ENCODE peak calls at places on chromosomes 7 and 10, in four cellular contexts. M is astrocyte of the spinal cord, F is bronchial epithelial cell, J is heart left ventricle. U is an unnamed sample.

GRCh38 chr7:151167197-151167911 is at the start of gene GBX1:
- DNase-seq in F (no peak), J (no peak), M (no peak), U (no peak)

GRCh38 chr7:100582041-100582579 is 3.8 kb downstream of the LRCH4 start:
- DNase-seq in M (no peak), F (no peak), J (peak; percentile 56), U (no peak)

GRCh38 chr7:138943061-138943460 is 38.1 kb downstream of the KIAA1549 start:
- DNase-seq in F (no peak), M (no peak), J (no peak), U (no peak)

GRCh38 chr7:99079104-99079503 is 64.8 kb downstream of the SMURF1 start:
- DNase-seq in M (no peak), F (no peak), J (no peak), U (no peak)

GRCh38 chr7:78530351-78530750 is 731.8 kb downstream of the PHTF2 start:
- DNase-seq in M (peak; percentile 57), J (no peak), F (peak; percentile 68), U (peak; percentile 79)

GRCh38 chr10:22978287-22978686 is 50.4 kb downstream of the ARMC3 start:
- DNase-seq in M (peak; percentile 37), J (no peak), F (no peak), U (no peak)

GRCh38 chr7:13235961-13236360 is 548.5 kb downstream of the ARL4A start:
- DNase-seq in M (no peak), F (no peak), J (no peak), U (peak; percentile 7)

GRCh38 chr10:45378866-45379265 is 4.8 kb downstream of the ALOX5 start:
- DNase-seq in F (no peak), M (no peak), J (no peak), U (no peak)

GRCh38 chr10:17216217-17216900 is 11.7 kb upstream of the VIM start:
- DNase-seq in J (no peak), M (peak; percentile 99), F (peak; percentile 99), U (peak; percentile 98)

GRCh38 chr7:31122649-31123058 is 70.5 kb downstream of the ADCYAP1R1 start:
- DNase-seq in J (no peak), F (peak; percentile 83), M (peak; percentile 85), U (peak; percentile 95)

GRCh38 chr7:102106625-102107024 is 180.0 kb upstream of the SH2B2 start:
- DNase-seq in F (no peak), M (no peak), J (no peak), U (no peak)

GRCh38 chr10:110430369-110431273 is 67.1 kb upstream of the DUSP5 start:
- DNase-seq in F (no peak), M (no peak), J (no peak), U (peak; percentile 44)

GRCh38 chr7:39746162-39746782 is 122.9 kb downstream of the RALA start:
- DNase-seq in M (peak; percentile 80), J (peak; percentile 78), F (peak; percentile 66), U (peak; percentile 86)

GRCh38 chr7:37916673-37917660 is at the start of gene SFRP4:
- DNase-seq in M (peak; percentile 88), J (peak; percentile 76), F (peak; percentile 38), U (peak; percentile 74)

GRCh38 chr7:159102681-159103381 is 41.8 kb downstream of the VIPR2 start:
- DNase-seq in F (no peak), J (no peak), M (no peak), U (no peak)

GRCh38 chr10:118568327-118568848 is 27.1 kb downstream of the PRLHR start:
- DNase-seq in J (no peak), M (peak; percentile 60), F (peak; percentile 49), U (peak; percentile 80)

GRCh38 chr7:108454674-108455523 is 1.3 kb downstream of the NRCAM start:
- DNase-seq in M (peak; percentile 38), J (peak; percentile 46), F (no peak), U (peak; percentile 63)

GRCh38 chr10:6115824-6116350 is 27.1 kb downstream of the RBM17 start:
- DNase-seq in M (no peak), J (no peak), F (no peak), U (no peak)

GRCh38 chr7:121303422-121304171 is 25.2 kb upstream of the WNT16 start:
- DNase-seq in M (no peak), F (no peak), J (no peak), U (no peak)

GRCh38 chr7:94368371-94368791 is 26.3 kb upstream of the COL1A2 start:
- DNase-seq in F (peak; percentile 21), J (no peak), M (peak; percentile 95), U (peak; percentile 94)

GRCh38 chr10:29915116-29915785 is 144.1 kb downstream of the JCAD start:
- DNase-seq in F (no peak), J (no peak), M (peak; percentile 32), U (no peak)

GRCh38 chr7:122166708-122167107 is 22.7 kb upstream of the AASS start:
- DNase-seq in F (peak; percentile 68), M (peak; percentile 58), J (no peak), U (peak; percentile 82)

GRCh38 chr10:119517235-119518141 is 25.0 kb downstream of the RGS10 start:
- DNase-seq in M (peak; percentile 34), F (no peak), J (no peak), U (peak; percentile 30)

GRCh38 chr10:15121707-15122106 is 24.6 kb downstream of the RPP38 start:
- DNase-seq in F (peak; percentile 16), J (no peak), M (no peak), U (peak; percentile 31)

GRCh38 chr10:18793951-18794350 is 134.7 kb downstream of the ARL5B start:
- DNase-seq in J (no peak), F (peak; percentile 30), M (peak; percentile 16), U (peak; percentile 67)

GRCh38 chr10:95289921-95290421 is 832 bp downstream of the PDLIM1 start:
- DNase-seq in J (no peak), F (no peak), M (no peak), U (no peak)

GRCh38 chr10:95290446-95290800 is 380 bp downstream of the PDLIM1 start:
- DNase-seq in J (no peak), M (no peak), F (no peak), U (no peak)

GRCh38 chr10:95288273-95288672 is 2.5 kb downstream of the PDLIM1 start:
- DNase-seq in M (no peak), F (no peak), J (no peak), U (no peak)

GRCh38 chr10:95290801-95291633 is at the start of gene PDLIM1:
- DNase-seq in M (peak; percentile 57), J (peak; percentile 88), F (no peak), U (peak; percentile 74)

GRCh38 chr10:95289003-95289920 is 1.5 kb downstream of the PDLIM1 start:
- DNase-seq in M (no peak), F (no peak), J (no peak), U (no peak)
- TF ChIP-seq CTCF in M (peak; percentile 16), F (peak; percentile 23), J (peak; percentile 34), U (peak; percentile 31)

DNA sequence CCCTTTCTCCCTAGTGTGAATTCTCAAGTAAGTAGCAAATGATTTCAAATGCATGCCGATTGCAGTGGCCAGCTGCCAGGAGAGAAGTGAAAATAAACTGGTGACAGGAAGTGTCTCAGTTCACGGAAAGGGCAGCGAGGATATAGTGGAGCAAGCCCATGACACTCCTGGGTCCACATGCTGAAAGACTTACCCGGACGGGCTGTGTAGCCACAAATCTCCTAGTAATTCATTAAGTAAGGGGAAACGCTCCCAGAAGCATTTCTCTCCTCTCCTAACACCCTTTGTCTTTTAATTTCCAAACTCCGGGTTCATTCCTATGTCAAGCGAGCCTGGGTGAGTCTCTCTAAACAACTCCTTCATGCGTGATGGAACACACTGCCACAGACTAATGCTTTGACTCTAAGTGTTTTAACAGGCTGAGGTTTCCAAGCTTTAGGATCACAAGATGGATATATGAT is 125.6 kb downstream of the CYP26A1 start:
- DNase-seq in J (peak; percentile 75), M (peak; percentile 76), F (peak; percentile 29), U (peak; percentile 64)
- H3K4me3 ChIP-seq in J (peak overlapping the region; percentile 33), M (peak overlapping the region; percentile 27), F (no peak overlapping the region), U (peak overlapping the region; percentile 30)

GRCh38 chr7:49635800-49636199 is 137.6 kb upstream of the VWC2 start:
- DNase-seq in J (no peak), F (peak; percentile 1), M (no peak), U (no peak)
- TF ChIP-seq CTCF in J (peak; percentile 25), F (no peak), M (no peak), U (no peak)

GRCh38 chr7:17659126-17659525 is 281.2 kb downstream of the SNX13 start:
- DNase-seq in J (no peak), F (no peak), M (no peak), U (no peak)
- H3K4me3 ChIP-seq in J (no peak overlapping the region), F (no peak overlapping the region), M (no peak overlapping the region), U (no peak overlapping the region)

GRCh38 chr10:100934084-100934659 is 21.4 kb downstream of the SLF2 start:
- DNase-seq in J (no peak), M (no peak), F (peak; percentile 19), U (peak; percentile 27)
- TF ChIP-seq CTCF in J (peak; percentile 36), M (peak; percentile 59), F (peak; percentile 28), U (peak; percentile 59)

GRCh38 chr7:10703981-10704380 is 269.7 kb upstream of the PHF14 start:
- DNase-seq in M (no peak), J (no peak), F (peak; percentile 49), U (no peak)
- H3K4me3 ChIP-seq in M (no peak overlapping the region), J (no peak overlapping the region), F (no peak overlapping the region), U (no peak overlapping the region)

GRCh38 chr7:26410156-26410555 is 118.5 kb downstream of the SNX10 start:
- DNase-seq in J (no peak), F (no peak), M (no peak), U (no peak)
- TF ChIP-seq CTCF in J (no peak), F (no peak), M (no peak), U (no peak)

DNA sequence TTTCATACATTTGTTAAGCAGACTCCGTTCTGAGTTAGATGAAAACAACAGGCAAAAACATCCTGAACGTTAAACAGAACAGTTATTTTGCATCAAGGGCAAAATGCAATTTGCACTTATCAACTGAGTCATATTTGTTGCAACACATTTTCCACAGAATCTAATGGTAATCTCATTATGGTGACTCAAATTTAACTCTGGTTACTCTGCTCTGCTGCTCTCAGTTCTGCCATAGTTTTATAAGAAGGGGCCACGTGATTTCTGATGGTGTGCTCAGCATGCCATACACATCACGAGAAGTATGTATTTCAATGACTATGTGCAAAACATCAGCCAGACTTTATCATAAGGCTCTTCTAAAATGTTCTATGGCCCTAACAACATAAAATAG is 148.8 kb downstream of the CHCHD3 start:
- DNase-seq in F (peak; percentile 68), M (peak; percentile 37), J (no peak), U (peak; percentile 95)
- H3K4me3 ChIP-seq in F (no peak overlapping the region), M (no peak overlapping the region), J (no peak overlapping the region), U (no peak overlapping the region)